ENCODE peak calls at places on chromosomes 12 and 14, in nine cellular contexts. C is MCF 10A; E is SHP77 treated with DMSO at 0.1 percent for 48 hours; P is dorsolateral prefrontal cortex; M is anterior cingulate cortex; B is amygdala; I is ELR; Y is Calu3; V is stimulated activated CD4-positive, alpha-beta T cell treated with anti-CD3 and anti-CD28 coated beads, Interleukin-4, amount 100 ng/mL, for 48 hours. D is an unnamed sample.

GRCh38 chr12:121202407-121203355 is 7.2 kb upstream of the P2RX4 start:
- DNase-seq in Y (no peak), E (no peak), P (no peak), C (no peak), I (no peak), B (no peak), V (no peak), M (no peak), D (no peak)

GRCh38 chr12:100827901-100828520 is 33.4 kb downstream of the ANO4 start:
- DNase-seq in C (peak; percentile 56), B (no peak), Y (peak; percentile 51), M (no peak), I (peak; percentile 68), V (no peak), E (peak; percentile 18), P (no peak), D (no peak)

GRCh38 chr12:5960783-5961182 is 15.7 kb upstream of the ANO2 start:
- DNase-seq in V (no peak), M (no peak), C (no peak), Y (no peak), E (no peak), I (no peak), B (no peak), P (no peak), D (no peak)

GRCh38 chr14:65927871-65928270 is 515.3 kb downstream of the FUT8 start:
- DNase-seq in V (peak; percentile 75), C (no peak), Y (peak; percentile 6), B (no peak), M (no peak), E (peak; percentile 25), P (no peak), I (no peak), D (peak; percentile 28)

GRCh38 chr12:33586576-33586975 is 147.0 kb upstream of the SYT10 start:
- DNase-seq in M (no peak), C (no peak), Y (no peak), V (no peak), B (no peak), I (no peak), E (no peak), P (no peak), D (no peak)

GRCh38 chr12:11797317-11797913 is 147.9 kb downstream of the ETV6 start:
- DNase-seq in B (no peak), C (peak; percentile 40), P (no peak), V (no peak), E (no peak), Y (no peak), I (peak; percentile 39), M (no peak), D (no peak)

GRCh38 chr12:59977779-59978178 is 381.9 kb downstream of the SLC16A7 start:
- DNase-seq in M (no peak), C (no peak), E (no peak), V (no peak), Y (no peak), I (no peak), P (no peak), B (no peak), D (no peak)

GRCh38 chr12:46402451-46402850 is 29.9 kb upstream of the SLC38A2 start:
- DNase-seq in V (no peak), C (peak; percentile 70), B (no peak), I (peak; percentile 71), P (no peak), E (no peak), M (no peak), Y (no peak), D (no peak)

GRCh38 chr14:74324945-74325361 is 22.2 kb upstream of the ABCD4 start:
- DNase-seq in E (peak; percentile 0), P (no peak), I (peak; percentile 61), V (no peak), C (peak; percentile 52), M (no peak), Y (no peak), B (no peak), D (no peak)

GRCh38 chr14:90140298-90140955 is 78.6 kb downstream of the KCNK13 start:
- DNase-seq in V (no peak), B (no peak), C (peak; percentile 38), M (no peak), E (no peak), P (no peak), Y (no peak), I (peak; percentile 14), D (no peak)

GRCh38 chr12:66708704-66709443 is 30.0 kb upstream of the GRIP1 start:
- DNase-seq in E (no peak), M (no peak), V (no peak), Y (no peak), I (peak; percentile 34), P (no peak), B (no peak), C (peak; percentile 16), D (no peak)

GRCh38 chr14:56888274-56888673 is 78.0 kb upstream of the OTX2 start:
- DNase-seq in C (no peak), E (no peak), V (no peak), B (no peak), Y (no peak), I (no peak), M (no peak), P (no peak), D (no peak)

GRCh38 chr12:116659771-116660481 is 77.9 kb downstream of the SPRING1 start:
- DNase-seq in P (no peak), I (peak; percentile 57), Y (no peak), E (no peak), B (no peak), M (no peak), C (no peak), V (no peak), D (no peak)

GRCh38 chr14:32201196-32201815 is 539 bp upstream of the RNU6-7 start:
- DNase-seq in E (peak; percentile 93), P (peak; percentile 73), Y (peak; percentile 91), M (peak; percentile 61), V (peak; percentile 71), C (peak; percentile 88), B (peak; percentile 8), I (peak; percentile 74), D (peak; percentile 92)

GRCh38 chr12:124411291-124411878 is 116.5 kb downstream of the RFLNA start:
- DNase-seq in B (no peak), C (peak; percentile 93), I (peak; percentile 99), P (no peak), V (no peak), Y (no peak), M (no peak), E (no peak), D (no peak)

GRCh38 chr12:22234561-22234960 is 99.9 kb downstream of the ST8SIA1 start:
- DNase-seq in C (peak; percentile 18), B (no peak), M (no peak), I (peak; percentile 29), V (no peak), P (no peak), Y (no peak), E (no peak), D (no peak)

GRCh38 chr12:69097619-69098368 is 141.6 kb upstream of the CPSF6 start:
- DNase-seq in B (no peak), I (peak; percentile 33), Y (no peak), M (no peak), P (no peak), E (no peak), C (peak; percentile 48), V (no peak), D (no peak)

GRCh38 chr14:23009939-23010718 is at the start of gene C14orf93:
- DNase-seq in V (peak; percentile 86), M (peak; percentile 42), E (peak; percentile 45), C (peak; percentile 61), B (peak; percentile 9), I (peak; percentile 78), Y (peak; percentile 87), P (peak; percentile 71), D (peak; percentile 45)

GRCh38 chr12:50166776-50167025 is 468 bp downstream of the CERS5 start:
- DNase-seq in M (no peak), B (no peak), Y (no peak), I (peak; percentile 57), P (peak; percentile 37), C (peak; percentile 22), E (no peak), V (peak; percentile 65), D (no peak)

GRCh38 chr12:110141389-110141788 is 17.2 kb downstream of the IFT81 start:
- DNase-seq in M (no peak), V (no peak), I (no peak), Y (no peak), C (peak; percentile 68), P (no peak), E (no peak), B (no peak), D (no peak)